ENCODE peak calls at places on chromosomes 11 and 22, in five cellular contexts. J is activated T-cell treated with anti-CD3 and anti-CD28 coated beads for 1 hour, I is activated B cell treated with CpG ODN at 0.5 μM for 24 hours, P is SJCRH30, G is LHCN-M2. A is an unnamed sample.

GRCh38 chr11:20161230-20161918 is 1.1 kb upstream of the DBX1 start:
- DNase-seq in J (no peak), P (peak), I (no peak), G (no peak), A (no peak)

GRCh38 chr11:134471341-134472187 is 59.5 kb upstream of the B3GAT1 start:
- DNase-seq in G (no peak), P (no peak), I (no peak), J (no peak), A (no peak)

GRCh38 chr11:9013373-9013772 is 9.6 kb upstream of the NRIP3 start:
- DNase-seq in P (no peak), G (no peak), J (no peak), I (no peak), A (no peak)

GRCh38 chr11:121372671-121373429 is 79.3 kb upstream of the SORL1 start:
- DNase-seq in P (no peak), J (no peak), I (peak), G (no peak), A (no peak)

GRCh38 chr22:46116491-46116958 is 33.8 kb upstream of the PPARA start:
- DNase-seq in P (peak), J (peak), G (peak), I (peak), A (peak)

GRCh38 chr11:16791494-16791961 is 53.1 kb downstream of the C11orf58 start:
- DNase-seq in J (no peak), I (no peak), G (peak), P (peak), A (peak)

GRCh38 chr11:86101941-86102407 is 33.1 kb upstream of the PICALM start:
- DNase-seq in J (no peak), G (peak), P (no peak), I (no peak), A (no peak)

GRCh38 chr11:765025-765801 is 12.1 kb downstream of the GATD1 start:
- DNase-seq in I (peak), P (peak), G (peak), J (peak), A (no peak)

GRCh38 chr11:2522636-2523255 is 77.9 kb downstream of the KCNQ1 start:
- DNase-seq in G (no peak), J (no peak), I (peak), P (peak), A (peak)